ENCODE peak calls at places on chromosomes 4 and X, in nine cellular contexts. R is HCT116, N is hepatocyte, Q is OCI-LY7, M is SK-N-SH, O is GM23248, C is PC-3, P is GM23338, W is MM.1S. J is an unnamed sample.

GRCh38 chr4:81214518-81215218 is 354 bp downstream of the PRKG2 start:
- DNase-seq in M (peak; percentile 11), W (no peak), N (peak; percentile 63), Q (no peak), R (no peak), P (peak; percentile 78), C (no peak), O (peak; percentile 69), J (peak; percentile 74)

GRCh38 chrX:43595931-43596330 is 60.2 kb upstream of the MAOA start:
- DNase-seq in Q (no peak), W (no peak), M (no peak), N (no peak), C (no peak), R (no peak), O (no peak), P (no peak), J (no peak)

GRCh38 chr4:13918110-13918509 is 290.6 kb upstream of the BOD1L1 start:
- DNase-seq in C (peak; percentile 52), M (no peak), N (peak; percentile 48), P (no peak), W (no peak), Q (no peak), R (no peak), O (peak; percentile 99), J (no peak)

GRCh38 chr4:6974138-6974848 is 64.7 kb downstream of the TBC1D14 start:
- DNase-seq in P (peak; percentile 96), M (peak; percentile 87), Q (peak; percentile 83), C (peak; percentile 83), R (peak; percentile 70), W (peak; percentile 78), O (peak; percentile 92), N (peak; percentile 90), J (peak; percentile 86)

GRCh38 chrX:151753313-151754041 is 18.9 kb downstream of the CNGA2 start:
- DNase-seq in Q (no peak), O (peak; percentile 84), M (peak; percentile 64), C (peak; percentile 39), W (peak; percentile 31), P (peak; percentile 74), R (peak; percentile 13), N (peak; percentile 74), J (peak; percentile 75)

GRCh38 chr4:82774711-82775171 is 23.9 kb downstream of the SCD5 start:
- DNase-seq in P (no peak), C (no peak), M (no peak), Q (no peak), R (no peak), O (peak; percentile 71), W (no peak), N (no peak), J (peak; percentile 50)

GRCh38 chrX:18873189-18873791 is 110.6 kb downstream of the PHKA2 start:
- DNase-seq in M (peak; percentile 76), C (peak; percentile 68), W (no peak), R (peak; percentile 8), Q (no peak), O (peak; percentile 80), P (no peak), N (no peak), J (no peak)

GRCh38 chr4:128309585-128309984 is 22.0 kb upstream of the PGRMC2 start:
- DNase-seq in W (no peak), C (no peak), Q (no peak), R (no peak), O (no peak), P (no peak), M (no peak), N (no peak), J (no peak)

GRCh38 chr4:20624783-20625364 is 75.4 kb upstream of the PACRGL start:
- DNase-seq in O (no peak), Q (no peak), R (no peak), P (no peak), M (no peak), N (no peak), W (no peak), C (no peak), J (no peak)

GRCh38 chr4:189769131-189769530 is 171.5 kb upstream of the FRG1 start:
- DNase-seq in P (peak; percentile 12), M (no peak), Q (no peak), R (no peak), W (no peak), O (no peak), C (no peak), N (no peak), J (peak; percentile 39)

GRCh38 chrX:3811331-3812311 is 98.2 kb upstream of the PRKX start:
- DNase-seq in W (peak; percentile 62), O (peak; percentile 65), Q (peak; percentile 58), P (peak; percentile 36), C (no peak), N (peak; percentile 52), R (peak; percentile 6), M (peak; percentile 35), J (peak; percentile 34)

GRCh38 chrX:16465081-16465876 is 184.7 kb upstream of the S100G start:
- DNase-seq in R (no peak), C (peak; percentile 21), N (no peak), P (no peak), O (peak; percentile 67), Q (no peak), W (no peak), M (no peak), J (no peak)

GRCh38 chr4:159608434-159608833 is 505.6 kb downstream of the RAPGEF2 start:
- DNase-seq in R (no peak), P (no peak), N (no peak), W (no peak), M (no peak), C (peak; percentile 6), Q (no peak), O (no peak), J (peak; percentile 54)

GRCh38 chr4:87219648-87220093 is 747 bp downstream of the KLHL8 start:
- DNase-seq in O (peak; percentile 76), P (peak; percentile 60), N (peak; percentile 62), R (no peak), C (peak; percentile 12), M (no peak), Q (peak; percentile 52), W (peak; percentile 69), J (peak; percentile 63)

DNA sequence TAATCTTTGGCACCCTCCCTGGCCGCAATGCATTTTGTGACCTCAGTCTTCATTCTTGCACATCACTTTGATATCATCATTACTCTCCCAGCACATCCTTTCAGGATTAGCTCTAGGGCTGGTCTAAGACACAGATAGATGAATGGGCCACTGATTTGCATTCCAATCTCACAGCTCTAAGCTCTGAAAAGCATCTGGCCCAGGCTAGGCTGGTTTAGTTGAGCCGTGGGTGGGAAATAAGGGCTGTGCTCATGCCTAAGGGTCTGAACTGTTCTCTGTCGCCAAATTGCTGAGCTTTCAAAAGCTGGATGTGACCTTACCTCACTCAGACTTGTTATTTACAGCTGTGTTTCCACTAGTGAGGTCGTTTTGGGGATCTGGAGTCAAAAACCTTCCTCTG is 30.0 kb upstream of the SLC9A7 start:
- DNase-seq in C (no peak), W (no peak), P (peak; percentile 11), N (no peak), M (no peak), R (no peak), O (peak; percentile 74), Q (no peak), J (peak; percentile 59)
- TF ChIP-seq EZH2phosphoT487 in C (no peak), W (no peak), P (no peak), N (no peak), M (no peak), R (no peak), O (no peak), Q (no peak), J (no peak)

DNA sequence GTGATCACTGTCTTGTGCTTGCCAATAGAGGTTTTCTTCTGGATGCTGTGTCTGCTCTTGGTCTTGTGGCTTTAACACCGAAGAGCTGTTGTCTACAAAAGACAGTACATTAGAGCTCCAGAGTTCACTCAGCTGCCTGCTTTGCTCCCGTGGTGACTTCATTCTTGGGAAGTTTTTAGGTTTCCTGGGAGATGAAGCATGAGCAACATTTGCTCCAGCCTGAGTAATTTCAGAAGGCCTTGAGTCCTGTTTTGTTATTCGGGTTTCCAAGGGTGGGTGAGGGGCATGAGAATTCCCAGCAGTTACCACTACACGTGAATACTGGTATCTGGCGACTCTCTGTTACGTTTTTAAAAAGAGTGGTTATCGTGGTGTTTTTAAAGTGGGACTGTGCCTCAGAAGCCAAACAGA is 189.2 kb downstream of the SHROOM3 start:
- DNase-seq in R (no peak), M (no peak), Q (no peak), P (peak; percentile 74), C (peak; percentile 78), O (peak; percentile 96), W (no peak), N (peak; percentile 72), J (peak; percentile 16)
- TF ChIP-seq EZH2phosphoT487 in R (no peak), M (no peak), Q (no peak), P (no peak), C (no peak), O (no peak), W (no peak), N (no peak), J (no peak)

GRCh38 chrX:109740076-109740809 is 7.2 kb upstream of the ACSL4 start:
- DNase-seq in M (no peak), N (peak; percentile 30), W (no peak), P (no peak), R (no peak), O (peak; percentile 38), Q (no peak), C (peak; percentile 60), J (no peak)
- TF ChIP-seq EZH2phosphoT487 in M (no peak), N (no peak), W (no peak), P (no peak), R (no peak), O (no peak), Q (no peak), C (no peak), J (no peak)

GRCh38 chr4:104726002-104726401 is 231.3 kb upstream of the CXXC4 start:
- DNase-seq in C (no peak), M (no peak), O (no peak), Q (no peak), N (no peak), R (no peak), P (no peak), W (no peak), J (no peak)

GRCh38 chr4:104732766-104733165 is 238.1 kb upstream of the CXXC4 start:
- DNase-seq in P (no peak), M (no peak), C (no peak), R (no peak), N (no peak), W (peak; percentile 25), O (no peak), Q (no peak), J (no peak)

GRCh38 chr4:104727643-104728042 is 232.9 kb upstream of the CXXC4 start:
- DNase-seq in R (no peak), N (no peak), C (no peak), P (no peak), M (no peak), O (no peak), Q (no peak), W (no peak), J (no peak)

DNA sequence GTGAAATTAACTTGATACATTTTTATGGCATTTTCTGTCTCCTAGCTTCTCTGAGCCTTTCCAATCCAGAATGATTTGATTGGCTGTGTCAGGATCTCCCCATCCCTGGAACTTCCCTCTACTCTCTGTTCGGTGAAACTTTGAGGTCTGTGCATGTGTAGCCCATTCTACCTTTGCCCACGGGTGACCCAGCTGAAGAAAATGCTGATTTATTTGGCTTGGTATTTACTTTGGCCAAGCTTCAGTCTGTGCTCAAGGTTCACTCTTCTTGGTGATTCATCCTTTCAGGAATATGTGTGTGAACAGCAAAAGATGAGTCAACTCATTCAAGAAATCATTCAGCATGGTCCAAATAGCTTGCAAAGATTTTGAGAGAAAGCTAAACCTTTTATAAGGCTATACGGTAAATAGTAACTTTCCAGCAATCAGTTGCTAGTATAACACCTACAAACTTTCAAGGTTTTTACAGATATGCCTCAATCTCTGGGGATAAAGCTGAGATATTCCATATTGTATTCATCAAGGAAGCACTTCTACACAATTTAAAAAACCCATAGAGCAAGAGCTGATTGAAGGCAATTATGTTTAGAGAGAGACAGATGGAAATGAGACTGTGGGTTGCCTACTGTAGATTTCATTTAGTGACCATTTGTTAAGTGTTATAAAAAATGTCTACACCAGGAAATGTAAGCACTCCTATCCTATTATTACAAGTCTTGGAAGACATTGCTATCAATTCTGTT is 233.9 kb upstream of the CXXC4 start:
- DNase-seq in O (peak; percentile 60), M (no peak), Q (no peak), C (peak; percentile 94), W (no peak), P (no peak), N (peak; percentile 55), R (peak; percentile 83), J (no peak)
- TF ChIP-seq EZH2phosphoT487 in O (no peak), M (no peak), Q (no peak), C (no peak), W (no peak), P (no peak), N (no peak), R (no peak), J (no peak)

J was measured in neural progenitor cell.